ENCODE peak calls at places on chromosome 6, in four cellular contexts. One of them, this sample, is unnamed.

GRCh38 chr6:129748901-129749748 is 39.1 kb upstream of the ARHGAP18 start:
- DNase-seq in H9: no peak
- DNase-seq in K562: no peak
- DNase-seq in mammary epithelial cell: peak
- DNase-seq in this sample: no peak

GRCh38 chr6:159828074-159828473 is 28.0 kb downstream of the PNLDC1 start:
- DNase-seq in H9: no peak
- DNase-seq in K562: no peak
- DNase-seq in mammary epithelial cell: no peak
- DNase-seq in this sample: no peak

GRCh38 chr6:14393910-14394309 is 276.3 kb downstream of the CD83 start:
- DNase-seq in H9: no peak
- DNase-seq in K562: no peak
- DNase-seq in mammary epithelial cell: no peak
- DNase-seq in this sample: no peak

GRCh38 chr6:150142657-150143501 is at the start of gene PPP1R14C:
- DNase-seq in H9: peak
- DNase-seq in K562: peak
- DNase-seq in mammary epithelial cell: peak
- DNase-seq in this sample: peak

GRCh38 chr6:8499540-8499939 is 64.2 kb upstream of the SLC35B3 start:
- DNase-seq in H9: no peak
- DNase-seq in K562: no peak
- DNase-seq in mammary epithelial cell: peak
- DNase-seq in this sample: peak

GRCh38 chr6:57068066-57068465 is 21.6 kb downstream of the KIAA1586 start:
- DNase-seq in H9: no peak
- DNase-seq in K562: no peak
- DNase-seq in mammary epithelial cell: no peak
- DNase-seq in this sample: no peak

GRCh38 chr6:2749972-2750600 is 636 bp downstream of the MYLK4 start:
- DNase-seq in H9: no peak
- DNase-seq in K562: peak
- DNase-seq in mammary epithelial cell: no peak
- DNase-seq in this sample: peak

GRCh38 chr6:80182291-80182690 is 75.8 kb downstream of the BCKDHB start:
- DNase-seq in H9: no peak
- DNase-seq in K562: no peak
- DNase-seq in mammary epithelial cell: peak
- DNase-seq in this sample: no peak

GRCh38 chr6:87553159-87553765 is 36.5 kb downstream of the RARS2 start:
- DNase-seq in H9: no peak
- DNase-seq in K562: no peak
- DNase-seq in mammary epithelial cell: no peak
- DNase-seq in this sample: no peak

GRCh38 chr6:19028201-19028600 is 641.1 kb downstream of the RNF144B start:
- DNase-seq in H9: no peak
- DNase-seq in K562: no peak
- DNase-seq in mammary epithelial cell: peak
- DNase-seq in this sample: no peak

GRCh38 chr6:139433647-139434419 is 59.4 kb upstream of the CITED2 start:
- DNase-seq in H9: no peak
- DNase-seq in K562: peak
- DNase-seq in mammary epithelial cell: no peak
- DNase-seq in this sample: no peak

GRCh38 chr6:1940381-1940780 is 305.0 kb downstream of the GMDS start:
- DNase-seq in H9: no peak
- DNase-seq in K562: no peak
- DNase-seq in mammary epithelial cell: no peak
- DNase-seq in this sample: no peak

GRCh38 chr6:7909323-7910276 is 988 bp downstream of the TXNDC5 start:
- DNase-seq in H9: peak
- DNase-seq in K562: peak
- DNase-seq in mammary epithelial cell: peak
- DNase-seq in this sample: peak

GRCh38 chr6:105941616-105942412 is 144.3 kb upstream of the PRDM1 start:
- DNase-seq in H9: no peak
- DNase-seq in K562: no peak
- DNase-seq in mammary epithelial cell: peak
- DNase-seq in this sample: no peak

GRCh38 chr6:137033828-137034227 is 10.9 kb downstream of the IL20RA start:
- DNase-seq in H9: no peak
- DNase-seq in K562: no peak
- DNase-seq in mammary epithelial cell: peak
- DNase-seq in this sample: no peak

GRCh38 chr6:157236040-157236725 is 87.1 kb downstream of the TMEM242 start:
- DNase-seq in H9: no peak
- DNase-seq in K562: no peak
- DNase-seq in mammary epithelial cell: no peak
- DNase-seq in this sample: no peak

GRCh38 chr6:83511901-83512681 is at the start of gene PRSS35:
- DNase-seq in H9: peak
- DNase-seq in K562: peak
- DNase-seq in mammary epithelial cell: peak
- DNase-seq in this sample: peak

GRCh38 chr6:146857960-146858308 is 259.2 kb downstream of the ADGB start:
- DNase-seq in H9: peak
- DNase-seq in K562: peak
- DNase-seq in mammary epithelial cell: no peak
- DNase-seq in this sample: peak

GRCh38 chr6:76840865-76841264 is 622.4 kb downstream of the HTR1B start:
- DNase-seq in H9: no peak
- DNase-seq in K562: no peak
- DNase-seq in mammary epithelial cell: no peak
- DNase-seq in this sample: no peak

GRCh38 chr6:107800564-107801164 is 23.4 kb downstream of the SCML4 start:
- DNase-seq in H9: no peak
- DNase-seq in K562: no peak
- DNase-seq in mammary epithelial cell: peak
- DNase-seq in this sample: no peak

GRCh38 chr6:144007779-144008500 is at the start of gene PLAGL1:
- DNase-seq in H9: peak
- DNase-seq in K562: peak
- DNase-seq in mammary epithelial cell: peak
- DNase-seq in this sample: peak

GRCh38 chr6:109979033-109979921 is 1.2 kb downstream of the GPR6 start:
- DNase-seq in H9: peak
- DNase-seq in K562: no peak
- DNase-seq in mammary epithelial cell: no peak
- DNase-seq in this sample: no peak

GRCh38 chr6:32529697-32530429 is at the start of gene HLA-DRB5:
- DNase-seq in H9: no peak
- DNase-seq in K562: no peak
- DNase-seq in mammary epithelial cell: no peak
- DNase-seq in this sample: no peak
- H3K4me2 ChIP-seq in H9: no peak
- H3K4me2 ChIP-seq in K562: no peak
- H3K4me2 ChIP-seq in mammary epithelial cell: no peak
- H3K4me2 ChIP-seq in this sample: no peak

DNA sequence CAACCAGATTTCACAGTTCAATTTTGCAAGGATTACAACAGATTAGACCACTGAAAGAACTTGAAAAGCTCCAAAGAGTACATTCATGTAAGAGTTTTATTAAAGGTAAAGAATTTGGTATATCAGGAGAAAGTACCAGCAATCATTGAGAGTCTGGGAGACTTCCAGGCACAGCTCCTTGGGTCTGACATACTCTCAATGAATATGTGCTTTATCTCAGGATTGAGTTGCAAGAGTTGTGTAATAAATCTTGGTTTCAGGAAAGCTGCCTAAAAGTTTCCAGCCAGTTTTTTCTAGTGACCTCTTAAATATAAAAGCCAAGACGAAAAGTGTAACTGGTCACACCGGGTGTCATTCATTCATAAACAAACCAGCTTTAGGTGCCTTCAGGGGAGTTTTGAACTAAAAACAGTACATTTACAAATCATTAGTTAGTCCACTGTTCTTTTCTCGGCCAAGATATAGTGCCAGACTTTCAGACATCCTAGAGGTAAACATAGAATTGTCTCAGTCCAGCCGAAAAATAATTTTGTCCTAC is 21.5 kb upstream of the GJA1 start:
- DNase-seq in H9: no peak
- DNase-seq in K562: no peak
- DNase-seq in mammary epithelial cell: no peak
- DNase-seq in this sample: no peak
- H3K4me2 ChIP-seq in H9: no peak
- H3K4me2 ChIP-seq in K562: no peak
- H3K4me2 ChIP-seq in mammary epithelial cell: no peak
- H3K4me2 ChIP-seq in this sample: no peak

DNA sequence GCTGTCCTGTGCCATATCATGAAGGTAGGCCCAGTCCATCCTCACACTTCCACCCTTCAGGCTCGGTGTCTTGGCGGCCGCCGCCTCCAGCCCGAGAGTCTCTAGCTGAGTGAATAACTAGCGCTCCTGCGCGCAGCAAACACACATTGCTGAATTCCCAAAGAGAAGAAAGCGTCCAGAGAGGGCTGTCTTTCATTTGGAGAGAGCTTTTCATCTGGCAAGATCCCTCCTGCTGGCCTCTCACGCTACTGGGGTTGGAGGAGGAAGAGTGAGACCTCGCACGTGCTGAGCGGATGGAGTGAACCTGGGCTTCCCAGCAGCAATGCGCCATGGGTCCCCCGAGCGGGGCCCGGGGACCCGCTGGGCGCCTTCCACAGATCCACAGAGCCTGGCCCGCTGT is 73.2 kb downstream of the NCR2 start:
- DNase-seq in H9: peak
- DNase-seq in K562: no peak
- DNase-seq in mammary epithelial cell: no peak
- DNase-seq in this sample: no peak
- H3K4me2 ChIP-seq in H9: peak
- H3K4me2 ChIP-seq in K562: no peak
- H3K4me2 ChIP-seq in mammary epithelial cell: no peak
- H3K4me2 ChIP-seq in this sample: peak

DNA sequence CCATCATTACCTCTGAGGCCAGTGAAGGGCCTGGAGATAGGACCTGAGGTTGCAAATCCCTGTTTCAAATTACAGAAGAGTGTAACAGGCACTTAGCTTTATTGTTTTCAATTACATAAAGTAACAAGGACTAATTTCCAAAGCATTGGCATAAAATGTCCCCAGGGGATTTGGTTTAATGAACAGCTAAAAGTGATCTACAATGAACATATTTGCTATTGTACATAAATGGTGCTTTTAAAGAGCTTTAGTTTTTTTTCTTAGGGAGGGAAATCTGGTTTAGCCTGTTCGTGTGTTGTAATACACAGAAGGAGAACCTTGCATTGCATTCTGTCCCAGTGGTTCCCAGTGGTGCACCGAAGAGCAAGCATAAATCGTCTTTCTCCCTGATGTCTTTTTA is 54.4 kb downstream of the HMGN3 start:
- DNase-seq in H9: no peak
- DNase-seq in K562: no peak
- DNase-seq in mammary epithelial cell: no peak
- DNase-seq in this sample: no peak
- H3K4me2 ChIP-seq in H9: no peak
- H3K4me2 ChIP-seq in K562: no peak
- H3K4me2 ChIP-seq in mammary epithelial cell: no peak
- H3K4me2 ChIP-seq in this sample: no peak

DNA sequence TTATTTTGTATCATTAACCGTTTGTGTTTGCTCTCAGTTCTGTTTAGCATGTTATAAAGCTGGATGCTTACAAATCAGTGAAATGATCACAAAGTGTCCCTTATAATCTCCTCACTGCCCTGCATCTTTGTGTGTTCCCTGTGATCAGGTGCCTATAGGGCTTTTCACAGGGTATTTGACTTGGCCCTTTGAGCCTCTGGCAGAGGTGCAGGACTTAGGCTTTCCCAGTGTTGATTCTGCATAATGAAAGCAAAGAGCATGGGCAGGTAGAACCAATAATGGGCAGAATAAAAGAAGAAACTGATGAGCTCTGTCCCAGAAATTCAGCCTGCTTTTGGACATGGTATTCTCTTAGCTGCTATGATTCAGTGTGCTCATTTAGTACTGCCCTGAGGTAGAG is 16.9 kb upstream of the PBOV1 start:
- DNase-seq in H9: no peak
- DNase-seq in K562: no peak
- DNase-seq in mammary epithelial cell: no peak
- DNase-seq in this sample: no peak
- H3K4me2 ChIP-seq in H9: no peak
- H3K4me2 ChIP-seq in K562: no peak
- H3K4me2 ChIP-seq in mammary epithelial cell: no peak
- H3K4me2 ChIP-seq in this sample: no peak

GRCh38 chr6:155523821-155524238 is 68.2 kb upstream of the NOX3 start:
- DNase-seq in H9: peak
- DNase-seq in K562: no peak
- DNase-seq in mammary epithelial cell: no peak
- DNase-seq in this sample: peak
- H3K4me2 ChIP-seq in H9: no peak
- H3K4me2 ChIP-seq in K562: no peak
- H3K4me2 ChIP-seq in mammary epithelial cell: no peak
- H3K4me2 ChIP-seq in this sample: no peak